ENCODE peak calls at places on chromosomes 13 and 19, in seven cellular contexts. N is retina; I is DND-41; H is cardiac muscle cell; M is HT1080; R is endodermal cell; E is CD8-positive, alpha-beta memory T cell. O is an unnamed sample.

GRCh38 chr19:5358173-5358800 is 17.7 kb upstream of the PTPRS start:
- DNase-seq in N (no peak), R (peak; percentile 62), H (peak; percentile 22), I (no peak), E (no peak), M (no peak), O (peak; percentile 30)

GRCh38 chr19:14375582-14376291 is 5.5 kb upstream of the ADGRE5 start:
- DNase-seq in R (no peak), H (peak; percentile 72), I (no peak), N (no peak), E (no peak), M (no peak), O (no peak)

GRCh38 chr13:43516401-43516826 is 270.4 kb downstream of the ENOX1 start:
- DNase-seq in E (no peak), H (peak; percentile 12), I (no peak), R (no peak), M (no peak), N (no peak), O (no peak)

GRCh38 chr13:90447735-90448103 is 899.8 kb upstream of the MIR17HG start:
- DNase-seq in R (no peak), H (no peak), N (no peak), M (peak; percentile 78), I (no peak), E (no peak), O (peak; percentile 22)

GRCh38 chr19:7992575-7992974 is 12.9 kb downstream of the ELAVL1 start:
- DNase-seq in R (no peak), I (no peak), N (no peak), H (no peak), E (no peak), M (no peak), O (no peak)

GRCh38 chr13:40672310-40673060 is 6.0 kb upstream of the FOXO1 start:
- DNase-seq in E (no peak), H (no peak), M (peak; percentile 89), I (no peak), R (no peak), N (no peak), O (peak; percentile 90)

GRCh38 chr19:30004403-30004802 is 62.4 kb downstream of the URI1 start:
- DNase-seq in M (no peak), I (no peak), H (no peak), N (no peak), E (no peak), R (no peak), O (no peak)

GRCh38 chr13:21061077-21061945 is at the start of gene LATS2:
- DNase-seq in E (peak; percentile 75), H (peak; percentile 98), N (peak; percentile 95), R (peak; percentile 98), M (peak; percentile 95), I (no peak), O (peak; percentile 90)

GRCh38 chr19:39430675-39431593 is 4.8 kb downstream of the RPS16 start:
- DNase-seq in I (no peak), E (peak; percentile 63), R (peak; percentile 80), M (peak; percentile 99), H (no peak), N (no peak), O (peak; percentile 98)

GRCh38 chr13:88136098-88136790 is 465.1 kb downstream of the SLITRK5 start:
- DNase-seq in E (no peak), H (no peak), N (no peak), R (no peak), I (no peak), M (no peak), O (no peak)

GRCh38 chr19:51421229-51422052 is 4.0 kb upstream of the SIGLEC10 start:
- DNase-seq in N (no peak), E (peak; percentile 4), I (no peak), H (no peak), R (no peak), M (no peak), O (no peak)

GRCh38 chr19:3471954-3472655 is 8.2 kb downstream of the SMIM24 start:
- DNase-seq in E (peak; percentile 26), R (peak; percentile 80), N (peak; percentile 50), H (peak; percentile 53), M (no peak), I (peak; percentile 57), O (peak; percentile 34)

GRCh38 chr19:23905771-23906170 is 8.9 kb upstream of the ZNF726 start:
- DNase-seq in N (no peak), R (no peak), E (no peak), H (no peak), I (no peak), M (no peak), O (no peak)

GRCh38 chr13:72384186-72384823 is 343.1 kb downstream of the MZT1 start:
- DNase-seq in I (no peak), R (no peak), M (no peak), N (no peak), H (no peak), E (no peak), O (no peak)

GRCh38 chr13:29707876-29708543 is 112.5 kb upstream of the SLC7A1 start:
- DNase-seq in E (peak; percentile 31), N (no peak), M (peak; percentile 38), R (peak; percentile 91), H (peak; percentile 60), I (peak; percentile 57), O (peak; percentile 62)

GRCh38 chr13:53822136-53822535 is 793.5 kb downstream of the OLFM4 start:
- DNase-seq in R (no peak), M (no peak), E (no peak), H (no peak), I (no peak), N (peak; percentile 21), O (no peak)

GRCh38 chr19:10194500-10195198 is at the start of gene DNMT1:
- DNase-seq in M (peak; percentile 94), R (peak; percentile 99), E (peak; percentile 94), N (peak; percentile 98), H (peak; percentile 97), I (peak; percentile 99), O (peak; percentile 96)

GRCh38 chr13:97944396-97945029 is 9.0 kb upstream of the IPO5 start:
- DNase-seq in H (no peak), N (no peak), M (peak; percentile 44), E (no peak), I (no peak), R (no peak), O (peak; percentile 23)

GRCh38 chr13:109789262-109789661 is 2.9 kb upstream of the IRS2 start:
- DNase-seq in H (no peak), E (no peak), M (no peak), R (no peak), I (no peak), N (no peak), O (peak; percentile 41)

GRCh38 chr13:110266431-110266809 is 40.5 kb downstream of the COL4A1 start:
- DNase-seq in M (no peak), E (no peak), I (no peak), H (no peak), N (no peak), R (no peak), O (no peak)

GRCh38 chr13:99174533-99175100 is 26.0 kb upstream of the UBAC2 start:
- DNase-seq in E (no peak), N (no peak), H (no peak), M (no peak), R (no peak), I (no peak), O (no peak)

GRCh38 chr19:12801466-12802266 is at the start of the genes PRDX2 and THSD8:
- DNase-seq in E (peak; percentile 56), H (peak; percentile 91), N (peak; percentile 96), M (no peak), I (peak; percentile 73), R (peak; percentile 90), O (peak; percentile 81)

GRCh38 chr13:94269557-94269956 is 209.9 kb downstream of the DCT start:
- DNase-seq in H (no peak), R (no peak), E (no peak), N (no peak), I (no peak), M (no peak), O (no peak)

GRCh38 chr19:10848208-10848843 is at the start of gene C19orf38:
- DNase-seq in M (no peak), R (no peak), H (no peak), I (no peak), N (no peak), E (no peak), O (no peak)

GRCh38 chr19:8138201-8138600 is 11.2 kb downstream of the FBN3 start:
- DNase-seq in E (no peak), N (no peak), H (no peak), R (no peak), M (no peak), I (no peak), O (no peak)

GRCh38 chr19:12828494-12828893 is 5.9 kb downstream of the RTBDN start:
- DNase-seq in I (peak; percentile 85), E (no peak), N (peak; percentile 36), H (peak; percentile 49), R (peak; percentile 93), M (no peak), O (peak; percentile 70)

GRCh38 chr19:28425431-28425931 is 787.5 kb downstream of the UQCRFS1 start:
- DNase-seq in H (no peak), N (no peak), I (no peak), M (peak; percentile 59), E (no peak), R (no peak), O (no peak)

GRCh38 chr13:58712191-58712590 is 1080.6 kb downstream of the PCDH17 start:
- DNase-seq in E (no peak), N (peak; percentile 17), M (peak; percentile 60), I (no peak), R (peak; percentile 81), H (no peak), O (no peak)

GRCh38 chr13:53921473-53921872 is 892.9 kb downstream of the OLFM4 start:
- DNase-seq in E (no peak), H (no peak), R (no peak), M (no peak), I (no peak), N (no peak), O (no peak)

GRCh38 chr13:94674609-94675348 is 37.6 kb downstream of the SOX21 start:
- DNase-seq in H (peak; percentile 77), E (peak; percentile 2), R (peak; percentile 90), N (peak; percentile 58), M (peak; percentile 39), I (peak; percentile 62), O (peak; percentile 69)

GRCh38 chr13:113856716-113857065 is 7.2 kb downstream of the GAS6 start:
- DNase-seq in I (no peak), H (no peak), R (peak; percentile 39), N (no peak), E (no peak), M (no peak), O (no peak)

GRCh38 chr13:48506092-48506701 is 26.7 kb downstream of the RCBTB2 start:
- DNase-seq in M (no peak), I (peak; percentile 49), E (no peak), N (peak; percentile 12), R (no peak), H (no peak), O (no peak)

GRCh38 chr19:18660051-18660910 is 23.2 kb upstream of the CRTC1 start:
- DNase-seq in I (no peak), M (peak; percentile 72), H (no peak), R (peak; percentile 43), N (no peak), E (no peak), O (peak; percentile 46)

GRCh38 chr13:93794197-93794885 is 567.7 kb downstream of the GPC6 start:
- DNase-seq in M (no peak), H (no peak), E (no peak), R (no peak), N (no peak), I (no peak), O (no peak)

O was measured in MCF 10A.